ENCODE peak calls at places on chromosomes 2 and 18, in eight cellular contexts. O, T, K, Y, X, A, R and F are unnamed samples.

GRCh38 chr2:76870011-76870410 is 652.2 kb downstream of the LRRTM4 start:
- DNase-seq in X (no peak), O (no peak), K (peak), T (no peak), R (peak), Y (no peak), A (no peak), F (no peak)

GRCh38 chr2:12269041-12269972 is 447.4 kb upstream of the TRIB2 start:
- DNase-seq in A (no peak), Y (no peak), R (no peak), T (no peak), X (no peak), O (no peak), K (no peak), F (no peak)

GRCh38 chr18:58363767-58364540 is 264.9 kb downstream of the ALPK2 start:
- DNase-seq in O (no peak), R (peak), K (peak), Y (no peak), X (no peak), A (no peak), T (no peak), F (no peak)

GRCh38 chr2:177405029-177405692 is 12.6 kb downstream of the AGPS start:
- DNase-seq in R (no peak), A (no peak), T (no peak), K (no peak), Y (no peak), O (no peak), X (no peak), F (no peak)

GRCh38 chr2:46831869-46832265 is 83.7 kb downstream of the MCFD2 start:
- DNase-seq in R (no peak), X (no peak), K (no peak), O (no peak), Y (no peak), T (no peak), A (no peak), F (no peak)

GRCh38 chr2:240458900-240459391 is 23.5 kb downstream of the GPC1 start:
- DNase-seq in O (no peak), A (no peak), Y (no peak), T (no peak), K (no peak), R (no peak), X (no peak), F (no peak)

GRCh38 chr18:35692866-35693265 is 111.3 kb downstream of the GALNT1 start:
- DNase-seq in K (no peak), A (no peak), R (no peak), Y (no peak), T (no peak), O (no peak), X (no peak), F (no peak)

GRCh38 chr18:59091204-59091603 is 48.5 kb upstream of the SEC11C start:
- DNase-seq in X (no peak), T (no peak), O (no peak), R (no peak), K (no peak), A (no peak), Y (no peak), F (no peak)

GRCh38 chr2:48515588-48515987 is 14.4 kb upstream of the STON1 start:
- DNase-seq in T (no peak), K (peak), X (no peak), R (no peak), O (no peak), A (no peak), Y (no peak), F (no peak)